ENCODE peak calls at places on chromosome X, in eight cellular contexts. L is aorta; A is OCI-LY7; E is ascending aorta; N is K562; S is psoas muscle; C is effector memory CD4-positive, alpha-beta T cell; Q is transverse colon. B is an unnamed sample.

GRCh38 chrX:133297284-133297683 is 79.1 kb upstream of the TFDP3 start:
- DNase-seq in E (no peak), S (no peak), A (no peak), C (no peak), Q (no peak), L (no peak), N (no peak), B (no peak)

GRCh38 chrX:51860679-51861078 is 32.7 kb upstream of the MAGED1 start:
- DNase-seq in S (no peak), C (no peak), A (peak; percentile 33), N (peak; percentile 6), Q (peak; percentile 14), E (no peak), L (no peak), B (peak; percentile 60)

GRCh38 chrX:12026481-12026880 is 111.8 kb upstream of the FRMPD4 start:
- DNase-seq in A (no peak), Q (no peak), N (no peak), C (no peak), S (no peak), L (no peak), E (no peak), B (no peak)

GRCh38 chrX:132612990-132613564 is 124.2 kb upstream of the MBNL3 start:
- DNase-seq in E (no peak), L (no peak), C (no peak), S (peak; percentile 45), N (peak; percentile 15), Q (peak; percentile 27), A (peak; percentile 49), B (peak; percentile 61)

GRCh38 chrX:118660085-118660484 is 67.3 kb upstream of the IL13RA1 start:
- DNase-seq in C (no peak), Q (no peak), S (no peak), E (no peak), N (no peak), L (no peak), A (no peak), B (no peak)

GRCh38 chrX:119686087-119686639 is 6.8 kb downstream of the SEPTIN6 start:
- DNase-seq in E (no peak), C (no peak), L (no peak), S (peak; percentile 18), A (peak; percentile 84), N (no peak), Q (peak; percentile 41), B (no peak)

GRCh38 chrX:19678941-19679340 is 163.6 kb upstream of the MAP3K15 start:
- DNase-seq in N (no peak), A (peak; percentile 56), E (no peak), C (no peak), S (no peak), Q (no peak), L (no peak), B (no peak)

GRCh38 chrX:16528620-16529019 is 121.3 kb upstream of the S100G start:
- DNase-seq in E (no peak), N (no peak), L (no peak), C (peak; percentile 8), A (no peak), Q (no peak), S (no peak), B (no peak)

GRCh38 chrX:28920141-28920540 is 332.9 kb downstream of the IL1RAPL1 start:
- DNase-seq in L (no peak), Q (no peak), S (no peak), A (no peak), E (no peak), C (no peak), N (no peak), B (peak; percentile 20)

GRCh38 chrX:40318076-40318475 is 220.3 kb upstream of the BCOR start:
- DNase-seq in E (no peak), S (no peak), C (no peak), N (no peak), L (no peak), A (no peak), Q (no peak), B (no peak)

GRCh38 chrX:52420824-52421443 is 52.1 kb downstream of the XAGE2 start:
- DNase-seq in A (no peak), S (no peak), E (no peak), L (no peak), C (no peak), N (no peak), Q (no peak), B (no peak)

GRCh38 chrX:6852869-6853268 is 294.6 kb upstream of the STS start:
- DNase-seq in A (peak; percentile 27), C (no peak), N (no peak), S (no peak), E (no peak), L (no peak), Q (no peak), B (no peak)

GRCh38 chrX:46383006-46383405 is 162.2 kb downstream of the ZNF674 start:
- DNase-seq in L (no peak), Q (no peak), E (no peak), C (no peak), A (no peak), N (no peak), S (no peak), B (no peak)

GRCh38 chrX:23854945-23855344 is 52.8 kb downstream of the APOO start:
- DNase-seq in A (no peak), C (no peak), S (no peak), E (peak; percentile 58), Q (no peak), N (no peak), L (no peak), B (no peak)

GRCh38 chrX:124098089-124098488 is 136.6 kb downstream of the STAG2 start:
- DNase-seq in C (no peak), A (peak; percentile 48), S (no peak), N (no peak), Q (no peak), E (no peak), L (no peak), B (peak; percentile 65)

GRCh38 chrX:47514553-47515235 is 31.7 kb upstream of the ZNF41 start:
- DNase-seq in A (no peak), Q (no peak), C (no peak), E (no peak), S (no peak), N (no peak), L (no peak), B (no peak)

GRCh38 chrX:84168574-84168973 is 19.4 kb downstream of the RPS6KA6 start:
- DNase-seq in C (no peak), Q (no peak), S (no peak), A (no peak), N (no peak), L (no peak), E (no peak), B (no peak)

GRCh38 chrX:107684956-107685385 is 56.7 kb downstream of the PRPS1 start:
- DNase-seq in S (peak; percentile 64), A (no peak), L (peak; percentile 80), C (no peak), N (peak; percentile 69), Q (peak; percentile 60), E (peak; percentile 84), B (peak; percentile 65)

GRCh38 chrX:139967300-139967699 is 2.0 kb upstream of the CXorf66 start:
- DNase-seq in L (no peak), A (peak; percentile 15), Q (peak; percentile 7), E (no peak), S (no peak), N (peak; percentile 21), C (no peak), B (peak; percentile 37)

GRCh38 chrX:40694833-40695232 is 40.5 kb downstream of the MED14 start:
- DNase-seq in C (no peak), E (no peak), L (no peak), A (no peak), N (no peak), Q (no peak), S (no peak), B (no peak)

GRCh38 chrX:101057095-101057714 is 5.3 kb upstream of the TRMT2B start:
- DNase-seq in A (peak; percentile 20), Q (no peak), L (no peak), E (no peak), C (no peak), N (peak; percentile 10), S (no peak), B (no peak)

GRCh38 chrX:19772306-19772705 is 115.1 kb downstream of the SH3KBP1 start:
- DNase-seq in L (no peak), N (no peak), E (no peak), A (no peak), S (no peak), Q (no peak), C (no peak), B (no peak)

GRCh38 chrX:68708503-68709290 is 61.2 kb downstream of the STARD8 start:
- DNase-seq in E (no peak), A (no peak), N (no peak), S (no peak), C (no peak), L (no peak), Q (no peak), B (no peak)
- H3K4me3 ChIP-seq in E (no peak overlapping the region), A (no peak overlapping the region), N (no peak overlapping the region), S (no peak overlapping the region), C (no peak overlapping the region), L (no peak overlapping the region), Q (no peak overlapping the region), B (no peak overlapping the region)

DNA sequence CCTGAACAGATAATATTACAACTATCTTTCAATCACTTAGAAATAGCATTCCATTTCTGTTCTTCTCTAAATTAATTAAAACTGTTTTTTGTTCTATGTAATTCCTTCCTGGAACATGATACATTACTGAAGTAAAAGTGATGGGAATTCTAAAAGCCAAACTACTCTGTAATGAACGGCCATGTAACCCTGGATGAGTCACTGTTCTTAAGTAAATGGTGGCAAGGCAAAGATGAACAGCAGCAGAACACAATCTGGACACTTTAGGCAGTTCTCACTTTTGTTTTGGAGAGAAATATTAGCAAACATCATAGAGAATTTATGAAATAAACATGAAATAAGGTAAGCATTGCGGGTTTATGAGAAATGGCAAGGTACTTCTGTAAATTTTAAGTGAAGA is 1.2 kb upstream of the GPR82 start:
- DNase-seq in A (no peak), S (no peak), L (no peak), E (no peak), N (no peak), C (no peak), Q (no peak), B (no peak)
- H3K4me1 ChIP-seq in A (peaks cover 62% of the 10 kb centered on the region), S (no peaks in the 10 kb centered on the region), L (no peaks in the 10 kb centered on the region), E (no peaks in the 10 kb centered on the region), N (peaks cover 2% of the 10 kb centered on the region), C (peaks cover 3% of the 10 kb centered on the region), Q (no peaks in the 10 kb centered on the region), B (peaks cover 11% of the 10 kb centered on the region)

DNA sequence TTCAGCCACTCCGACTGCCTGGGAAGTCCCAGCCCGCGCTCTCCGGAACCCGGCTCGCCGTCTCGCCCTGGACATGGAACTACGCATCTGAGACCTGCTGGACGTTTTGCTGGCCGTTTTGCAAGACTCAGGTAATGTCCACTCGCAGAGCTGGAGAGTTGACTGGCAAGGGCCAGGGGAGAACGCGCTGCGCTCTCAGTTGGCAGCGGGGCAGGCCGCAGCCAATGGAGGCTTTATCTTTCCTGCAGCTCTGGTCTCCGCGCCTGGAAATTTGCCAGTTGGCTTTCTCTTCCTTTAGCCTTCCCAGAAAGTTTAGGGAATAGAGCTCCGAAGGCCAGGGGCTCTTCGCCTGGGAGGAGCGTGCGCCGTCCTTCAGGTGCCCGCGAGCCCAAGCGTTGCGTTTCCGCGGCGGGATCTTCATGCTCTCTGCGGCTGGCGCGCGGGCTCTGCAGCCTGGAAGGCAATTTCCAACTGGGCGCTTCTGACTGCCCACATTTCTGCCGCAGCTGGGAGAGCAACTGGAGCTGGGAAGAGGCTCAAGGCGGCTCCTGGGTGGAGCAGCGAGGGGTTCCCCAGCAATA is 1.0 kb downstream of the IL1RAPL2 start:
- DNase-seq in L (no peak), N (no peak), E (no peak), A (no peak), C (no peak), Q (no peak), S (no peak), B (no peak)
- H3K4me3 ChIP-seq in L (no peak overlapping the region), N (no peak overlapping the region), E (no peak overlapping the region), A (no peak overlapping the region), C (no peak overlapping the region), Q (no peak overlapping the region), S (peak overlapping the region; percentile 28), B (no peak overlapping the region)

GRCh38 chrX:70635227-70635626 is 190.6 kb downstream of the DLG3 start:
- DNase-seq in L (no peak), Q (no peak), C (no peak), S (no peak), A (no peak), E (no peak), N (no peak), B (no peak)
- H3K4me1 ChIP-seq in L (no peaks in the 10 kb centered on the region), Q (no peaks in the 10 kb centered on the region), C (no peaks in the 10 kb centered on the region), S (no peaks in the 10 kb centered on the region), A (no peaks in the 10 kb centered on the region), E (no peaks in the 10 kb centered on the region), N (no peaks in the 10 kb centered on the region), B (no peaks in the 10 kb centered on the region)

B was measured in HAP-1.